ENCODE peak calls at places on chromosome 6, in five cellular contexts. One of them, this sample, is unnamed.

GRCh38 chr6:679282-679681 is 13.7 kb downstream of the EXOC2 start:
- DNase-seq in sigmoid colon: no peak
- DNase-seq in dorsolateral prefrontal cortex: no peak
- DNase-seq in PC-3: no peak
- DNase-seq in cardiac muscle cell: no peak
- DNase-seq in this sample: no peak

GRCh38 chr6:144158133-144158532 is 7.8 kb downstream of the STX11 start:
- DNase-seq in sigmoid colon: no peak
- DNase-seq in dorsolateral prefrontal cortex: no peak
- DNase-seq in PC-3: peak
- DNase-seq in cardiac muscle cell: peak
- DNase-seq in this sample: peak

GRCh38 chr6:167684276-167685104 is 142.2 kb upstream of the AFDN start:
- DNase-seq in sigmoid colon: no peak
- DNase-seq in dorsolateral prefrontal cortex: no peak
- DNase-seq in PC-3: no peak
- DNase-seq in cardiac muscle cell: no peak
- DNase-seq in this sample: no peak

GRCh38 chr6:30163090-30163917 is at the start of gene TRIM15:
- DNase-seq in sigmoid colon: no peak
- DNase-seq in dorsolateral prefrontal cortex: no peak
- DNase-seq in PC-3: no peak
- DNase-seq in cardiac muscle cell: no peak
- DNase-seq in this sample: no peak

GRCh38 chr6:86526238-86526637 is 411.1 kb upstream of the HTR1E start:
- DNase-seq in sigmoid colon: no peak
- DNase-seq in dorsolateral prefrontal cortex: no peak
- DNase-seq in PC-3: no peak
- DNase-seq in cardiac muscle cell: no peak
- DNase-seq in this sample: no peak

GRCh38 chr6:68575765-68576439 is 59.2 kb upstream of the ADGRB3 start:
- DNase-seq in sigmoid colon: peak
- DNase-seq in dorsolateral prefrontal cortex: peak
- DNase-seq in PC-3: peak
- DNase-seq in cardiac muscle cell: peak
- DNase-seq in this sample: no peak

GRCh38 chr6:56235245-56235644 is 12.1 kb downstream of the COL21A1 start:
- DNase-seq in sigmoid colon: no peak
- DNase-seq in dorsolateral prefrontal cortex: no peak
- DNase-seq in PC-3: peak
- DNase-seq in cardiac muscle cell: no peak
- DNase-seq in this sample: no peak

GRCh38 chr6:85496856-85497255 is 47.0 kb downstream of the NT5E start:
- DNase-seq in sigmoid colon: no peak
- DNase-seq in dorsolateral prefrontal cortex: no peak
- DNase-seq in PC-3: no peak
- DNase-seq in cardiac muscle cell: no peak
- DNase-seq in this sample: no peak

GRCh38 chr6:113642714-113643442 is 214.3 kb upstream of the MARCKS start:
- DNase-seq in sigmoid colon: no peak
- DNase-seq in dorsolateral prefrontal cortex: no peak
- DNase-seq in PC-3: peak
- DNase-seq in cardiac muscle cell: peak
- DNase-seq in this sample: no peak

GRCh38 chr6:149132336-149132735 is 185.2 kb upstream of the TAB2 start:
- DNase-seq in sigmoid colon: no peak
- DNase-seq in dorsolateral prefrontal cortex: no peak
- DNase-seq in PC-3: no peak
- DNase-seq in cardiac muscle cell: no peak
- DNase-seq in this sample: no peak

GRCh38 chr6:9516207-9516606 is 898.7 kb downstream of the TFAP2A start:
- DNase-seq in sigmoid colon: no peak
- DNase-seq in dorsolateral prefrontal cortex: no peak
- DNase-seq in PC-3: peak
- DNase-seq in cardiac muscle cell: peak
- DNase-seq in this sample: no peak

GRCh38 chr6:73746776-73747175 is 50.8 kb downstream of the CD109 start:
- DNase-seq in sigmoid colon: no peak
- DNase-seq in dorsolateral prefrontal cortex: no peak
- DNase-seq in PC-3: no peak
- DNase-seq in cardiac muscle cell: peak
- DNase-seq in this sample: no peak

GRCh38 chr6:139860193-139860592 is 485.7 kb upstream of the CITED2 start:
- DNase-seq in sigmoid colon: no peak
- DNase-seq in dorsolateral prefrontal cortex: no peak
- DNase-seq in PC-3: no peak
- DNase-seq in cardiac muscle cell: no peak
- DNase-seq in this sample: no peak

GRCh38 chr6:97322811-97323210 is 39.8 kb upstream of the MMS22L start:
- DNase-seq in sigmoid colon: no peak
- DNase-seq in dorsolateral prefrontal cortex: no peak
- DNase-seq in PC-3: peak
- DNase-seq in cardiac muscle cell: no peak
- DNase-seq in this sample: no peak

GRCh38 chr6:81531869-81532561 is 220.5 kb downstream of the TENT5A start:
- DNase-seq in sigmoid colon: no peak
- DNase-seq in dorsolateral prefrontal cortex: no peak
- DNase-seq in PC-3: no peak
- DNase-seq in cardiac muscle cell: no peak
- DNase-seq in this sample: no peak

GRCh38 chr6:161076211-161076677 is 84.7 kb downstream of the MAP3K4 start:
- DNase-seq in sigmoid colon: no peak
- DNase-seq in dorsolateral prefrontal cortex: no peak
- DNase-seq in PC-3: no peak
- DNase-seq in cardiac muscle cell: peak
- DNase-seq in this sample: peak

GRCh38 chr6:124961784-124962611 is at the start of gene RNF217:
- DNase-seq in sigmoid colon: peak
- DNase-seq in dorsolateral prefrontal cortex: peak
- DNase-seq in PC-3: peak
- DNase-seq in cardiac muscle cell: peak
- DNase-seq in this sample: peak

GRCh38 chr6:134675110-134676038 is 274.5 kb downstream of the ALDH8A1 start:
- DNase-seq in sigmoid colon: no peak
- DNase-seq in dorsolateral prefrontal cortex: no peak
- DNase-seq in PC-3: no peak
- DNase-seq in cardiac muscle cell: no peak
- DNase-seq in this sample: no peak

GRCh38 chr6:28940294-28940858 is 16.6 kb upstream of the TRIM27 start:
- DNase-seq in sigmoid colon: peak
- DNase-seq in dorsolateral prefrontal cortex: peak
- DNase-seq in PC-3: peak
- DNase-seq in cardiac muscle cell: no peak
- DNase-seq in this sample: no peak

GRCh38 chr6:128515550-128516513 is 4.6 kb downstream of the PTPRK start:
- DNase-seq in sigmoid colon: no peak
- DNase-seq in dorsolateral prefrontal cortex: no peak
- DNase-seq in PC-3: peak
- DNase-seq in cardiac muscle cell: peak
- DNase-seq in this sample: no peak

GRCh38 chr6:107786709-107787588 is 37.2 kb downstream of the SCML4 start:
- DNase-seq in sigmoid colon: no peak
- DNase-seq in dorsolateral prefrontal cortex: no peak
- DNase-seq in PC-3: no peak
- DNase-seq in cardiac muscle cell: no peak
- DNase-seq in this sample: no peak

GRCh38 chr6:32153252-32153834 is 598 bp upstream of the PPT2 start:
- DNase-seq in sigmoid colon: peak
- DNase-seq in dorsolateral prefrontal cortex: no peak
- DNase-seq in PC-3: peak
- DNase-seq in cardiac muscle cell: no peak
- DNase-seq in this sample: peak

GRCh38 chr6:42937548-42938427 is 8.5 kb downstream of the CNPY3 start:
- DNase-seq in sigmoid colon: no peak
- DNase-seq in dorsolateral prefrontal cortex: no peak
- DNase-seq in PC-3: peak
- DNase-seq in cardiac muscle cell: no peak
- DNase-seq in this sample: no peak

GRCh38 chr6:42365021-42365420 is 86.7 kb downstream of the TRERF1 start:
- DNase-seq in sigmoid colon: no peak
- DNase-seq in dorsolateral prefrontal cortex: no peak
- DNase-seq in PC-3: no peak
- DNase-seq in cardiac muscle cell: no peak
- DNase-seq in this sample: peak

This sample was measured in right cardiac atrium.